ENCODE peak calls at places on chromosomes 13 and 19, in eight cellular contexts. One of them, this sample, is unnamed.

GRCh38 chr13:26721251-26721939 is 39.2 kb downstream of the GPR12 start:
- DNase-seq in tibial nerve: no peak
- DNase-seq in heart right ventricle: no peak
- DNase-seq in left lung: no peak
- DNase-seq in fibroblast of lung: no peak
- DNase-seq in transverse colon: peak; percentile 28
- DNase-seq in iPS DF 6.9: no peak
- DNase-seq in brain microvascular endothelial cell: no peak
- DNase-seq in this sample: no peak

GRCh38 chr19:51501594-51502263 is at the start of gene SIGLEC12:
- DNase-seq in tibial nerve: peak; percentile 10
- DNase-seq in heart right ventricle: peak; percentile 17
- DNase-seq in left lung: peak; percentile 86
- DNase-seq in fibroblast of lung: no peak
- DNase-seq in transverse colon: peak; percentile 28
- DNase-seq in iPS DF 6.9: no peak
- DNase-seq in brain microvascular endothelial cell: no peak
- DNase-seq in this sample: peak; percentile 29

GRCh38 chr19:48806518-48806817 is 4.4 kb downstream of the BCAT2 start:
- DNase-seq in tibial nerve: no peak
- DNase-seq in heart right ventricle: peak; percentile 59
- DNase-seq in left lung: no peak
- DNase-seq in fibroblast of lung: no peak
- DNase-seq in transverse colon: no peak
- DNase-seq in iPS DF 6.9: no peak
- DNase-seq in brain microvascular endothelial cell: peak; percentile 45
- DNase-seq in this sample: no peak

GRCh38 chr13:113410472-113411201 is 42.7 kb downstream of the ADPRHL1 start:
- DNase-seq in tibial nerve: peak; percentile 30
- DNase-seq in heart right ventricle: no peak
- DNase-seq in left lung: peak; percentile 63
- DNase-seq in fibroblast of lung: peak; percentile 91
- DNase-seq in transverse colon: peak; percentile 25
- DNase-seq in iPS DF 6.9: no peak
- DNase-seq in brain microvascular endothelial cell: peak; percentile 78
- DNase-seq in this sample: no peak

GRCh38 chr19:4641132-4641531 is 1.8 kb downstream of the TNFAIP8L1 start:
- DNase-seq in tibial nerve: no peak
- DNase-seq in heart right ventricle: no peak
- DNase-seq in left lung: no peak
- DNase-seq in fibroblast of lung: no peak
- DNase-seq in transverse colon: no peak
- DNase-seq in iPS DF 6.9: no peak
- DNase-seq in brain microvascular endothelial cell: no peak
- DNase-seq in this sample: no peak

GRCh38 chr13:98026457-98026857 is 73.0 kb downstream of the IPO5 start:
- DNase-seq in tibial nerve: no peak
- DNase-seq in heart right ventricle: no peak
- DNase-seq in left lung: no peak
- DNase-seq in fibroblast of lung: peak; percentile 64
- DNase-seq in transverse colon: no peak
- DNase-seq in iPS DF 6.9: no peak
- DNase-seq in brain microvascular endothelial cell: no peak
- DNase-seq in this sample: peak; percentile 13

GRCh38 chr13:38752726-38753125 is 65.8 kb downstream of the FREM2 start:
- DNase-seq in tibial nerve: no peak
- DNase-seq in heart right ventricle: no peak
- DNase-seq in left lung: no peak
- DNase-seq in fibroblast of lung: no peak
- DNase-seq in transverse colon: no peak
- DNase-seq in iPS DF 6.9: no peak
- DNase-seq in brain microvascular endothelial cell: no peak
- DNase-seq in this sample: no peak

GRCh38 chr19:50626796-50627195 is 12.9 kb downstream of the SYT3 start:
- DNase-seq in tibial nerve: no peak
- DNase-seq in heart right ventricle: no peak
- DNase-seq in left lung: no peak
- DNase-seq in fibroblast of lung: no peak
- DNase-seq in transverse colon: no peak
- DNase-seq in iPS DF 6.9: no peak
- DNase-seq in brain microvascular endothelial cell: no peak
- DNase-seq in this sample: no peak

GRCh38 chr13:39531646-39532045 is 71.3 kb downstream of the LHFPL6 start:
- DNase-seq in tibial nerve: no peak
- DNase-seq in heart right ventricle: no peak
- DNase-seq in left lung: no peak
- DNase-seq in fibroblast of lung: peak; percentile 48
- DNase-seq in transverse colon: no peak
- DNase-seq in iPS DF 6.9: no peak
- DNase-seq in brain microvascular endothelial cell: no peak
- DNase-seq in this sample: no peak

GRCh38 chr19:51551673-51552440 is 19.2 kb upstream of the ZNF175 start:
- DNase-seq in tibial nerve: no peak
- DNase-seq in heart right ventricle: no peak
- DNase-seq in left lung: no peak
- DNase-seq in fibroblast of lung: no peak
- DNase-seq in transverse colon: no peak
- DNase-seq in iPS DF 6.9: no peak
- DNase-seq in brain microvascular endothelial cell: no peak
- DNase-seq in this sample: no peak

GRCh38 chr19:8148088-8148409 is 1.3 kb downstream of the FBN3 start:
- DNase-seq in tibial nerve: no peak
- DNase-seq in heart right ventricle: no peak
- DNase-seq in left lung: no peak
- DNase-seq in fibroblast of lung: no peak
- DNase-seq in transverse colon: no peak
- DNase-seq in iPS DF 6.9: no peak
- DNase-seq in brain microvascular endothelial cell: no peak
- DNase-seq in this sample: no peak

GRCh38 chr19:8146877-8147575 is 2.4 kb downstream of the FBN3 start:
- DNase-seq in tibial nerve: no peak
- DNase-seq in heart right ventricle: no peak
- DNase-seq in left lung: no peak
- DNase-seq in fibroblast of lung: no peak
- DNase-seq in transverse colon: no peak
- DNase-seq in iPS DF 6.9: no peak
- DNase-seq in brain microvascular endothelial cell: no peak
- DNase-seq in this sample: no peak

GRCh38 chr19:8149261-8150094 is at the start of gene FBN3:
- DNase-seq in tibial nerve: no peak
- DNase-seq in heart right ventricle: no peak
- DNase-seq in left lung: no peak
- DNase-seq in fibroblast of lung: no peak
- DNase-seq in transverse colon: no peak
- DNase-seq in iPS DF 6.9: no peak
- DNase-seq in brain microvascular endothelial cell: no peak
- DNase-seq in this sample: no peak

GRCh38 chr19:8147579-8147978 is 1.8 kb downstream of the FBN3 start:
- DNase-seq in tibial nerve: no peak
- DNase-seq in heart right ventricle: no peak
- DNase-seq in left lung: no peak
- DNase-seq in fibroblast of lung: no peak
- DNase-seq in transverse colon: no peak
- DNase-seq in iPS DF 6.9: no peak
- DNase-seq in brain microvascular endothelial cell: no peak
- DNase-seq in this sample: no peak

DNA sequence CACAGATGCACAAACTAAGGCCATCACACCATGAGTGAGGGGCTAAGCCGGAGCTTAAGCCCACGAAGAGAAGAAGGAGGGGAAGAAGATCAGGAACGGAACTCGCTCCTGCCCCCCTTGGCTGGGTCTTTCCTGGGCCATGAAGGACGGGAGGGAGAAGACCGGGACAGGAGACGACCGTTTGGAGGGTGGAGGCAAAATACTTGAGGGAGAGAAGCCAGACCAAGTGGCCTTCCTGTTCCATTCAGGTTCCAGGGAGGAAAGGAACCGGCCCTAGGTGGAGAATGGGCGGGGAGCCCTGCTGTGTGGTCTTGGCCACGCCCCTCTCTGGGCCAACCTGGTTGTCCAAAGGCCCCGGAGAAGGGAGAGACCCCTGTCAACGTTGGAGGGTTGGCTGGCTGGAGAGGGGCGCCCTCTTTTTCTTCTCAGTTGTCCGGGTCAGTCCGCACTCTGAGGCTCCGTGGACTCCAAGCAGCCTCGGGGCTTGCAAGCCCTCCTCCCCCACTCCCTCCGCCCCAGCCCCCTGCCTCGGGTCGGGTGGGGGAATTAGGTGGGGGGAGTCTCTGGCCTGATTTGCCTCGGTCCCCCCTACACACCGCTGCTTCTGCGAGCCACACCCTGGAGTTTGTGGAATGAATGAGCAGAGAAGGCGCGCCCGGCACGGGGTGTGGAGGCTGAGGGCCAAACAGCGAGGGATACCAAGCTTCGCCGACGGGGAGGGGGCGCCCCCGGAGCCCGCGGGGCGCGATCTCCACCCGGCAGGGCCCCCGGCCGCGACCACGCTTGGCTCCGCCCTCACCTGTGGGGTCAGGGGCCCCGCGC is 771 bp downstream of the FBN3 start:
- DNase-seq in tibial nerve: no peak
- DNase-seq in heart right ventricle: no peak
- DNase-seq in left lung: no peak
- DNase-seq in fibroblast of lung: no peak
- DNase-seq in transverse colon: no peak
- DNase-seq in iPS DF 6.9: peak; percentile 88
- DNase-seq in brain microvascular endothelial cell: no peak
- DNase-seq in this sample: no peak
- H3K27me3 ChIP-seq in tibial nerve: no peaks in the 10 kb centered on the region
- H3K27me3 ChIP-seq in heart right ventricle: peaks cover 60% of the 10 kb centered on the region
- H3K27me3 ChIP-seq in left lung: peaks cover 79% of the 10 kb centered on the region
- H3K27me3 ChIP-seq in fibroblast of lung: peaks cover 11% of the 10 kb centered on the region
- H3K27me3 ChIP-seq in transverse colon: peaks cover 69% of the 10 kb centered on the region
- H3K27me3 ChIP-seq in iPS DF 6.9: no peaks in the 10 kb centered on the region
- H3K27me3 ChIP-seq in brain microvascular endothelial cell: peaks cover 44% of the 10 kb centered on the region
- H3K27me3 ChIP-seq in this sample: peaks cover 53% of the 10 kb centered on the region

GRCh38 chr19:3272952-3273351 is 48.5 kb downstream of the CELF5 start:
- DNase-seq in tibial nerve: no peak
- DNase-seq in heart right ventricle: no peak
- DNase-seq in left lung: no peak
- DNase-seq in fibroblast of lung: no peak
- DNase-seq in transverse colon: no peak
- DNase-seq in iPS DF 6.9: no peak
- DNase-seq in brain microvascular endothelial cell: no peak
- DNase-seq in this sample: no peak

GRCh38 chr19:3275583-3276340 is 51.3 kb downstream of the CELF5 start:
- DNase-seq in tibial nerve: peak; percentile 16
- DNase-seq in heart right ventricle: peak; percentile 40
- DNase-seq in left lung: peak; percentile 87
- DNase-seq in fibroblast of lung: peak; percentile 72
- DNase-seq in transverse colon: peak; percentile 91
- DNase-seq in iPS DF 6.9: peak; percentile 68
- DNase-seq in brain microvascular endothelial cell: peak; percentile 76
- DNase-seq in this sample: peak; percentile 49

GRCh38 chr19:3274245-3275067 is 50.0 kb downstream of the CELF5 start:
- DNase-seq in tibial nerve: no peak
- DNase-seq in heart right ventricle: no peak
- DNase-seq in left lung: no peak
- DNase-seq in fibroblast of lung: no peak
- DNase-seq in transverse colon: no peak
- DNase-seq in iPS DF 6.9: no peak
- DNase-seq in brain microvascular endothelial cell: no peak
- DNase-seq in this sample: no peak

GRCh38 chr19:3276341-3276799 is 51.9 kb downstream of the CELF5 start:
- DNase-seq in tibial nerve: no peak
- DNase-seq in heart right ventricle: no peak
- DNase-seq in left lung: no peak
- DNase-seq in fibroblast of lung: no peak
- DNase-seq in transverse colon: peak; percentile 72
- DNase-seq in iPS DF 6.9: peak; percentile 67
- DNase-seq in brain microvascular endothelial cell: no peak
- DNase-seq in this sample: peak; percentile 22

GRCh38 chr19:3275068-3275582 is 50.7 kb downstream of the CELF5 start:
- DNase-seq in tibial nerve: no peak
- DNase-seq in heart right ventricle: no peak
- DNase-seq in left lung: no peak
- DNase-seq in fibroblast of lung: no peak
- DNase-seq in transverse colon: no peak
- DNase-seq in iPS DF 6.9: no peak
- DNase-seq in brain microvascular endothelial cell: peak; percentile 16
- DNase-seq in this sample: no peak
- H3K27me3 ChIP-seq in tibial nerve: no peaks in the 10 kb centered on the region
- H3K27me3 ChIP-seq in heart right ventricle: peaks cover 69% of the 10 kb centered on the region
- H3K27me3 ChIP-seq in left lung: peaks cover 92% of the 10 kb centered on the region
- H3K27me3 ChIP-seq in fibroblast of lung: peaks cover 14% of the 10 kb centered on the region
- H3K27me3 ChIP-seq in transverse colon: peaks cover 64% of the 10 kb centered on the region
- H3K27me3 ChIP-seq in iPS DF 6.9: no peaks in the 10 kb centered on the region
- H3K27me3 ChIP-seq in brain microvascular endothelial cell: peaks cover 13% of the 10 kb centered on the region
- H3K27me3 ChIP-seq in this sample: peaks cover 29% of the 10 kb centered on the region

DNA sequence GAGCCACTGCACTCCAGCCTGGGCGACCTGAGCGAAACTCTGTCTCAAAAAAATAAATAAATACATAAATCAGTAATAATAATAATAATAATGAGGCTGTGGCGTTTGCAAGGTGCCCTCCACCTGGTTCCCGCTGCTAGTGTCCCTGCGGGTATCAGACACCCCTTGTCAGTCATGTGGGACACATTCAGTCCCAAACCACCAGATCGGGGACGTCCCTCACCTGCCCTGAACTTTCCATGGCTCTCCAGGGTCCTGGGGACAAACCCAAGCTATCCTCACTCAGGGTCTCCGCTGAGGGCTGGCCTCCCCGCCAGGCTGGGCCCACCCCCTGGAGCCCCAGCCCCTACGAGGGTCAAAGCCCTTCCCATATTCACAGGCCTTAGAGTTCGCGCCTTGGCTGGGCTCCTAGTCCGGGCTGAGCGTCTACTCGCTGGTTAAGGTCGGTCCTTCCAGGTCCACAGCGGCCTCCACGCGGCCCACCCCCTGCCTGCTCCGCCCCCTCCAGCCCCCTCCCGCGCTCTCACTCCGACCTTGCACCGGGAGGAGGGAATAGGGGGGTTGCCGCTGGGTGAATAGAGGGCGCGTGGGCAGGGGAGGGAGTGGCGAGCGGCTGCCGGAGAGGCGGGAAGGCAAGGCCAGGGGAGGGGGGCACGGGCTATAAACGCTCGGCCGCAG is 349 bp upstream of the KISS1R start:
- DNase-seq in tibial nerve: no peak
- DNase-seq in heart right ventricle: no peak
- DNase-seq in left lung: no peak
- DNase-seq in fibroblast of lung: no peak
- DNase-seq in transverse colon: no peak
- DNase-seq in iPS DF 6.9: no peak
- DNase-seq in brain microvascular endothelial cell: no peak
- DNase-seq in this sample: no peak
- H3K27me3 ChIP-seq in tibial nerve: peaks cover 3% of the 10 kb centered on the region
- H3K27me3 ChIP-seq in heart right ventricle: peaks cover 57% of the 10 kb centered on the region
- H3K27me3 ChIP-seq in left lung: peaks cover 56% of the 10 kb centered on the region
- H3K27me3 ChIP-seq in fibroblast of lung: peaks cover 29% of the 10 kb centered on the region
- H3K27me3 ChIP-seq in transverse colon: peaks cover 55% of the 10 kb centered on the region
- H3K27me3 ChIP-seq in iPS DF 6.9: peaks cover 28% of the 10 kb centered on the region
- H3K27me3 ChIP-seq in brain microvascular endothelial cell: peaks cover 31% of the 10 kb centered on the region
- H3K27me3 ChIP-seq in this sample: peaks cover 42% of the 10 kb centered on the region

DNA sequence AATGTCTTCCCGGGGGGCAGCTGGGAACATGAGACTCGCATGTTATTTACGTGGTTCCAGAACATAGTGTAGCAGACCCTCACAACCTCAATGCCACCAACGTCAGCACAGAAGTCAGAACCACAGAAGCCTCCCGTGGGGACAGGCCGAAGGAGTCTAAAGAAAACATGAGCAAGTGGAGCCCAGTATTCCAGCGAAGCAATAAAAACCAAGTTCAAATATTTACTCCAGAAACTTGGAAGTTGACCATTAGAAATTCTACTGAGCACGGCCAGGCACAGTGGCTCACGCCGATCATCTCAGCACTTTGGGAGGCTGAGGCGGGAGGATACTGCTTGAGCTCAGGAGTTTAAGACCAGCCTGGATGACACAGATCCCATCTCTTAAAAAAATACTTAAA is 17.9 kb upstream of the ATP8B3 start:
- DNase-seq in tibial nerve: no peak
- DNase-seq in heart right ventricle: no peak
- DNase-seq in left lung: no peak
- DNase-seq in fibroblast of lung: no peak
- DNase-seq in transverse colon: no peak
- DNase-seq in iPS DF 6.9: no peak
- DNase-seq in brain microvascular endothelial cell: no peak
- DNase-seq in this sample: no peak
- H3K27me3 ChIP-seq in tibial nerve: no peaks in the 10 kb centered on the region
- H3K27me3 ChIP-seq in heart right ventricle: no peaks in the 10 kb centered on the region
- H3K27me3 ChIP-seq in left lung: no peaks in the 10 kb centered on the region
- H3K27me3 ChIP-seq in fibroblast of lung: no peaks in the 10 kb centered on the region
- H3K27me3 ChIP-seq in transverse colon: no peaks in the 10 kb centered on the region
- H3K27me3 ChIP-seq in iPS DF 6.9: no peaks in the 10 kb centered on the region
- H3K27me3 ChIP-seq in brain microvascular endothelial cell: no peaks in the 10 kb centered on the region
- H3K27me3 ChIP-seq in this sample: no peaks in the 10 kb centered on the region

This sample was measured in adrenal gland.